ENCODE peak calls at places on chromosomes 3 and 15, in seven cellular contexts. P is upper lobe of right lung, L is kidney, C is foreskin keratinocyte, W is heart left ventricle, G is uterus, D is A549. Q is an unnamed sample. For H3K4me1, the result is how much of the 10 kb centered on the place peaks cover.

GRCh38 chr3:64240959-64241358 is 15.7 kb upstream of the PRICKLE2 start:
- DNase-seq in L (no peak), W (no peak), P (no peak), D (no peak), C (no peak), G (no peak), Q (no peak)

GRCh38 chr3:113271189-113271588 is 59.8 kb downstream of the BOC start:
- DNase-seq in L (peak), P (no peak), G (peak), W (no peak), D (no peak), C (no peak), Q (no peak)

GRCh38 chr15:70025413-70026296 is 72.1 kb downstream of the TLE3 start:
- DNase-seq in W (no peak), C (no peak), P (no peak), D (no peak), G (no peak), L (peak), Q (no peak)

GRCh38 chr3:5013021-5013906 is 34.0 kb downstream of the BHLHE40 start:
- DNase-seq in G (no peak), W (no peak), D (peak), C (peak), P (peak), L (no peak), Q (no peak)

GRCh38 chr15:57866149-57866736 is 159.7 kb downstream of the POLR2M start:
- DNase-seq in G (peak), D (peak), P (peak), L (peak), C (no peak), W (peak), Q (peak)

GRCh38 chr15:92375057-92375456 is 18.6 kb upstream of the ST8SIA2 start:
- DNase-seq in P (no peak), W (no peak), C (peak), D (no peak), L (no peak), G (no peak), Q (no peak)

GRCh38 chr3:126293370-126294082 is 63.7 kb downstream of the KLF15 start:
- DNase-seq in L (no peak), W (no peak), P (peak), G (no peak), D (no peak), C (no peak), Q (peak)

GRCh38 chr3:39542588-39542988 is 75.1 kb downstream of the MOBP start:
- DNase-seq in P (no peak), W (no peak), D (no peak), L (no peak), C (no peak), G (no peak), Q (no peak)

GRCh38 chr3:54427501-54427900 is 305.1 kb downstream of the CACNA2D3 start:
- DNase-seq in P (no peak), G (no peak), C (peak), D (no peak), W (no peak), L (no peak), Q (no peak)

GRCh38 chr15:57555270-57555669 is 36.4 kb upstream of the MYZAP start:
- DNase-seq in C (no peak), W (no peak), P (no peak), D (no peak), L (no peak), G (no peak), Q (no peak)

GRCh38 chr3:51379301-51379700 is 5.8 kb upstream of the MANF start:
- DNase-seq in G (no peak), P (no peak), C (no peak), W (no peak), D (no peak), L (peak), Q (no peak)

DNA sequence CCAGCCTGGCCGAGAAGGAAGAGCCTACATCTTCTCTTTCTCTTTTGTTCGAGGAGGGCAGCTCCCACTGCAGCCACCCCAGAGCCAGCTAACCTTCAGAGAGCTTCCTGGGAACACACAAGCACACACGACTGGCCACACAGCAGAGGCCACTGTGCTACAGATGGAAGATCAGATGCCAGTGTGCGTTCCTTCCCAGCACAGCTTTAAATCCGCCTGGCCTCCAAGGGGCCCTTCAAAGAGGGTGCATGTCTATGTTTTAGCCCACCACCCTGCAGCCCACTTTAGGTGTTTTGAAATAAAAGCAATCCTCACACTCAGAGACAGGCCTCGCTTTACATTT is 12.4 kb downstream of the ALDH1A3 start:
- DNase-seq in L (no peak), G (no peak), P (no peak), D (no peak), C (no peak), W (no peak), Q (no peak)
- H3K27ac ChIP-seq in L (no peak), G (no peak), P (no peak), D (no peak), C (no peak), W (no peak), Q (no peak)

GRCh38 chr3:141260131-141260927 is 28.7 kb downstream of the PXYLP1 start:
- DNase-seq in C (no peak), P (peak), W (no peak), D (no peak), L (no peak), G (no peak), Q (no peak)
- H3K4me1 ChIP-seq in C (under half), P (under half), W (under half), D (under half), L (under half), G (under half), Q (under half)

DNA sequence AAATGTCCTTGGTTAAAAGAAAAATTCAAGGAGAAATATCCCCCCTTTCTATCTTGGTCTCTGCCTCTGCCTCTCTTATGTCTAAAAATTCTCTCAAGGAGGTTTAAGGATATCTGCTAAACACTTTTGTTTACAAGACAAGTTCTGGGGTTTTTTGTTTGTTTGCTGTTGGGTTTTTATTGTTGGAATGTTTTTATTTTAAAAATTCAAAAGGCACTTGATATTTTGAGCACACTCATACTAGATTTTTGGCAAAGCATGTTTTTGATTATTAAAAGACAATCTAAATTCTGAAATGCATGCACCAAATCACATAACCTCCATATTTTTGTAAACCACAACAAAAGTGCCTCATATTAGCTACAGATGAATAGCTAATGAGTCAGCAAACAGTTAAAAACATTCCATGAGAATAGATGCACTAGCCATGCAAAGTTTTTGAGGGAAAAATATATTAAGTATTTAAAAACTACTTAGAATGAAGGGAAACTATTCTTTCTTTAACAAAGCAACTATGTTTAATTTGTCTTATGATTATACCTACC is 84.6 kb downstream of the ZBTB20 start:
- DNase-seq in C (peak), W (no peak), L (no peak), D (no peak), P (no peak), G (no peak), Q (no peak)
- H3K27ac ChIP-seq in C (no peak), W (no peak), L (no peak), D (no peak), P (no peak), G (no peak), Q (no peak)

GRCh38 chr3:136995652-136996051 is 37.9 kb downstream of the IL20RB start:
- DNase-seq in W (no peak), C (peak), L (no peak), D (no peak), G (no peak), P (no peak), Q (no peak)
- H3K4me1 ChIP-seq in W (under half), C (under half), L (under half), D (under half), G (under half), P (under half), Q (under half)

DNA sequence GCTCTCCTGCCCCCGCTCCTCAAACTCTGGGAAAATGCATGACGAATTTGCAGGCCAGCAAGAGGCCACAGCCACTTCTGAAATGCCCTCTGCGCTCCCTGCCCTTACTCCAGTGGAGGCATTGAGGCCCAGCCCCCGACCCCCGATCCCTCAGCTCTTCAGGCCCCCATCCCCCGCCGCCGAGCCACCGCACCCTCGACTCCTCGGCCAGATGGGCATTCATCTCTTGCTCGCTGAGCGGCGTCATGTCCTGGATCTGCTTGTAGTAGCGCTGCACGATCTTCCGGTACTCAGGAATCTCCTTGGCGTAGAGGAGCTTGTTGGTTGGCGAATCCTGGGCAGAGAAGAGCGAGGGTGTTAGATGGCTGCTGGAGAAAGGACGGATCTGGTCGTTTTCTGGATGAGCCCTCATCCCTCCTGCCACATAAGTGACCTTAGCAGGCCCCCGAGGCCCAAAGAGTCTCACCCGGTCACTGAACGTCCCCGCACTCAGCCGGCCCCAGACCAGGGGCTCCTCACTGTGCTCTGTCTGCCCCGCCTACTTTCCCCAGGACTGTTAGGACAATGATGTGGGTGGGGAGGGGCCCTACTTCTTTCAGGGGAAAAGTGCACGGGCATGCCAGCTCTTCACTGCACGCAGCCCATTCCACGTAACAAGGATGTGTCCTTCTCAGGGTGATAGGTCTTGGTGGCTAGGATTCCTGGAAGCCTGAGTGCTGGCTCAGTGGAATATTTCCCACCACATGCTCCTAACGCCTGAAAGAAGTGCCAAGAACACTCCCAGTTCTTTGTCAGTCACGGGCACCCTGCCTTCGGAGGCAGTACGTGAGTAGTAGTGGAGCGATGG is 14.1 kb downstream of the H1-8 start:
- DNase-seq in L (no peak), G (no peak), C (no peak), P (no peak), D (no peak), W (no peak), Q (peak)
- H3K27ac ChIP-seq in L (no peak), G (peak), C (no peak), P (peak), D (peak), W (peak), Q (no peak)

DNA sequence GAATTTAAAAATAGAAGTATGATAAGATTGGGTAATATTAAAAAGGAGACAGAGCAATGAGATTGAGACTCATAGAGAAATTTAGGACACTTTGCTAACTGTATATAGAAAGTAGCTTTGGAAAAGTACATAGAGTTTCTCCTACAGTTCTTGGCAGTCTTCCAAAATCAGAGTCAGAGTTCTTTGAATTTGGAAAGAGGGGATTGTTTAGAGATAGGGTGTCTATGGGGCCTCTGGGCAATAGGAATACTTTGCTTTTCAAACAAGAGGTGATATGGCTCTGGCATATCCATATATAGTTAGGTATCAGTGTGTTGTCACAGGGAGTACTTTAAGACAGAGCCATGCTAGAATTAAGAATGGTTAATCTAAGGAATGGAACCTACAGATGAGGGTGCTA is 477.1 kb upstream of the KCNMB2 start:
- DNase-seq in G (no peak), L (no peak), P (no peak), D (no peak), C (no peak), W (no peak), Q (no peak)
- H3K4me1 ChIP-seq in G (under half), L (under half), P (under half), D (under half), C (under half), W (under half), Q (under half)